ENCODE peak calls at places on chromosome 3, in seven cellular contexts. F is B cell, K is cardiac fibroblast, R is endothelial cell, D is MCF 10A, A is bronchial epithelial cell, Q is neural progenitor cell. B is an unnamed sample.

GRCh38 chr3:149567307-149567861 is 90.4 kb downstream of the WWTR1 start:
- DNase-seq in R (no peak), A (no peak), D (no peak), F (no peak), K (no peak), Q (no peak), B (no peak)

GRCh38 chr3:146092230-146092629 is 68.8 kb downstream of the PLOD2 start:
- DNase-seq in A (peak), F (no peak), D (no peak), Q (no peak), R (no peak), K (peak), B (no peak)

GRCh38 chr3:180926526-180926925 is 14.1 kb downstream of the FXR1 start:
- DNase-seq in D (no peak), R (no peak), K (no peak), F (no peak), A (no peak), Q (no peak), B (no peak)

GRCh38 chr3:52520716-52521487 is 12.8 kb downstream of the NT5DC2 start:
- DNase-seq in A (no peak), D (no peak), K (no peak), Q (no peak), F (peak), R (no peak), B (peak)

GRCh38 chr3:101964861-101965260 is 115.5 kb downstream of the NFKBIZ start:
- DNase-seq in F (no peak), R (no peak), K (peak), D (peak), A (peak), Q (peak), B (no peak)

GRCh38 chr3:108159865-108160264 is 62.4 kb downstream of the IFT57 start:
- DNase-seq in A (peak), F (no peak), D (no peak), R (no peak), K (peak), Q (no peak), B (no peak)

GRCh38 chr3:186953011-186953487 is 22.7 kb downstream of the ST6GAL1 start:
- DNase-seq in Q (no peak), A (peak), F (no peak), K (peak), R (no peak), D (no peak), B (no peak)

GRCh38 chr3:62109534-62109933 is 263.8 kb downstream of the FEZF2 start:
- DNase-seq in D (peak), R (no peak), K (peak), F (no peak), A (peak), Q (no peak), B (no peak)

GRCh38 chr3:125151437-125151806 is 61.1 kb downstream of the SLC12A8 start:
- DNase-seq in F (no peak), D (no peak), K (no peak), R (no peak), A (no peak), Q (no peak), B (no peak)

GRCh38 chr3:16824085-16824696 is 60.6 kb upstream of the PLCL2 start:
- DNase-seq in A (no peak), D (no peak), K (no peak), Q (no peak), F (peak), R (no peak), B (no peak)

GRCh38 chr3:150170843-150171513 is 200.3 kb upstream of the PFN2 start:
- DNase-seq in K (no peak), R (no peak), Q (no peak), F (no peak), D (no peak), A (no peak), B (no peak)

GRCh38 chr3:129625071-129625874 is 18.8 kb upstream of the PLXND1 start:
- DNase-seq in D (peak), F (peak), Q (no peak), R (no peak), A (no peak), K (peak), B (peak)

GRCh38 chr3:171963546-171963945 is 75.8 kb upstream of the FNDC3B start:
- DNase-seq in Q (no peak), K (no peak), F (no peak), A (no peak), D (no peak), R (no peak), B (no peak)

GRCh38 chr3:130705501-130705900 is 41.1 kb downstream of the PIK3R4 start:
- DNase-seq in K (no peak), F (no peak), A (peak), R (no peak), Q (no peak), D (no peak), B (no peak)

GRCh38 chr3:31077826-31078225 is 183.4 kb upstream of the GADL1 start:
- DNase-seq in D (no peak), R (no peak), K (peak), Q (no peak), F (no peak), A (peak), B (no peak)

GRCh38 chr3:117285721-117286120 is 576.1 kb downstream of the TUSC7 start:
- DNase-seq in F (no peak), Q (no peak), K (no peak), D (no peak), A (no peak), R (no peak), B (no peak)

GRCh38 chr3:38916706-38917105 is 100.7 kb upstream of the SCN10A start:
- DNase-seq in A (peak), R (no peak), Q (no peak), K (peak), F (no peak), D (no peak), B (no peak)

GRCh38 chr3:102025568-102025967 is 176.3 kb downstream of the NFKBIZ start:
- DNase-seq in R (no peak), Q (no peak), K (no peak), D (no peak), A (no peak), F (no peak), B (no peak)

GRCh38 chr3:52041118-52041847 is 15.1 kb downstream of the DUSP7 start:
- DNase-seq in A (no peak), R (no peak), D (no peak), F (no peak), Q (peak), K (no peak), B (peak)

DNA sequence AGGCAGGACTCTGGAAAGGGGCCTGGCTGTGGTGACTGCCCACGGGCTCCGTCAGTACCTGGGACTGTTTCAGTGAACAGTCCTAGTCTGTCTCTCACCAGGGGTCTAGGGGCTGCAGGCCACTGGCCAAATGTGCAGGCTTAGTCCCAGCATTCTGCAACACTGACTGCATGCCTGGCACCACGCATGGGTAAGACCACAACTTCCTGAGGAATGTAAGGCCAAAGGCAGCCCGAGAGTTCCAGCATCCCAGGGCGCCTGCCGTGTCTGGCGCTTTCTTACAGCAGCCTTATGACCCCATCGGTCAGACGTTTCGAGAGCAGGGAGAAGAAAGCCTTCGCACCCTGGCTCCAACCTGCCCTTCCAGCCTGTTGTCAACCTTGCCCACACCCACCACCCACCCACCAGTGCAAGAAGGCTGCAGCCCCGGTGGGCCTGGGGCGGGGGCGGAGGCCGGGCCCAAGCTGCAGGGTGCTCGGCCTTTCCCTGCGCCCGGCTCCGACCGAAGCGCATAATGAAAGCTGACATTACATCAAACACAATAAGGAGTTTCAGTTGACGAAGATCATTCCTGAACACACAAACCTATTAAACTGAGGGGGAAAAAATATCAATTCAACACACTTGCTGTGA is 29.5 kb upstream of the TMEM115 start:
- DNase-seq in R (no peak), D (no peak), Q (no peak), A (no peak), K (no peak), F (no peak), B (no peak)
- TF ChIP-seq CTCF in R (no peak), D (no peak), Q (no peak), A (no peak), K (no peak), F (no peak), B (no peak)

GRCh38 chr3:43689766-43690399 is 855 bp upstream of the ABHD5 start:
- DNase-seq in F (no peak), D (peak), R (no peak), A (peak), Q (no peak), K (no peak), B (no peak)

GRCh38 chr3:43692085-43692484 is 1.3 kb downstream of the ABHD5 start:
- DNase-seq in A (peak), K (no peak), D (peak), R (no peak), Q (no peak), F (no peak), B (no peak)

GRCh38 chr3:43689166-43689565 is 1.6 kb upstream of the ABHD5 start:
- DNase-seq in K (no peak), A (no peak), Q (no peak), D (no peak), R (no peak), F (no peak), B (no peak)

GRCh38 chr3:43691120-43692002 is 623 bp downstream of the ABHD5 start:
- DNase-seq in R (peak), A (peak), D (peak), F (no peak), Q (peak), K (no peak), B (peak)

GRCh38 chr3:43690400-43691119 is at the start of gene ABHD5:
- DNase-seq in K (peak), D (peak), R (peak), F (peak), A (peak), Q (peak), B (peak)
- TF ChIP-seq CTCF in K (peak), D (peak), R (peak), F (peak), A (peak), Q (peak), B (peak)

GRCh38 chr3:137349949-137350348 is 392.2 kb downstream of the IL20RB start:
- DNase-seq in R (no peak), K (no peak), A (no peak), F (no peak), D (no peak), Q (no peak), B (no peak)

GRCh38 chr3:137343283-137343682 is 385.5 kb downstream of the IL20RB start:
- DNase-seq in A (no peak), Q (no peak), R (no peak), K (no peak), F (no peak), D (no peak), B (no peak)

GRCh38 chr3:137347817-137348368 is 390.1 kb downstream of the IL20RB start:
- DNase-seq in A (no peak), R (no peak), Q (peak), F (no peak), D (no peak), K (no peak), B (no peak)

GRCh38 chr3:137347132-137347531 is 389.3 kb downstream of the IL20RB start:
- DNase-seq in Q (no peak), R (no peak), A (no peak), F (no peak), D (no peak), K (no peak), B (no peak)
- TF ChIP-seq CTCF in Q (peak), R (no peak), A (no peak), F (no peak), D (no peak), K (no peak), B (no peak)

GRCh38 chr3:4885322-4885721 is 93.9 kb upstream of the BHLHE40 start:
- DNase-seq in R (no peak), D (no peak), Q (no peak), A (no peak), K (peak), F (no peak), B (no peak)

GRCh38 chr3:4887177-4887576 is 92.1 kb upstream of the BHLHE40 start:
- DNase-seq in R (no peak), K (no peak), A (peak), Q (no peak), D (no peak), F (no peak), B (no peak)

GRCh38 chr3:4886448-4886847 is 92.8 kb upstream of the BHLHE40 start:
- DNase-seq in K (no peak), A (no peak), Q (no peak), F (no peak), R (no peak), D (no peak), B (no peak)

GRCh38 chr3:4889896-4890295 is 89.3 kb upstream of the BHLHE40 start:
- DNase-seq in Q (no peak), R (no peak), A (no peak), F (no peak), K (peak), D (no peak), B (no peak)

DNA sequence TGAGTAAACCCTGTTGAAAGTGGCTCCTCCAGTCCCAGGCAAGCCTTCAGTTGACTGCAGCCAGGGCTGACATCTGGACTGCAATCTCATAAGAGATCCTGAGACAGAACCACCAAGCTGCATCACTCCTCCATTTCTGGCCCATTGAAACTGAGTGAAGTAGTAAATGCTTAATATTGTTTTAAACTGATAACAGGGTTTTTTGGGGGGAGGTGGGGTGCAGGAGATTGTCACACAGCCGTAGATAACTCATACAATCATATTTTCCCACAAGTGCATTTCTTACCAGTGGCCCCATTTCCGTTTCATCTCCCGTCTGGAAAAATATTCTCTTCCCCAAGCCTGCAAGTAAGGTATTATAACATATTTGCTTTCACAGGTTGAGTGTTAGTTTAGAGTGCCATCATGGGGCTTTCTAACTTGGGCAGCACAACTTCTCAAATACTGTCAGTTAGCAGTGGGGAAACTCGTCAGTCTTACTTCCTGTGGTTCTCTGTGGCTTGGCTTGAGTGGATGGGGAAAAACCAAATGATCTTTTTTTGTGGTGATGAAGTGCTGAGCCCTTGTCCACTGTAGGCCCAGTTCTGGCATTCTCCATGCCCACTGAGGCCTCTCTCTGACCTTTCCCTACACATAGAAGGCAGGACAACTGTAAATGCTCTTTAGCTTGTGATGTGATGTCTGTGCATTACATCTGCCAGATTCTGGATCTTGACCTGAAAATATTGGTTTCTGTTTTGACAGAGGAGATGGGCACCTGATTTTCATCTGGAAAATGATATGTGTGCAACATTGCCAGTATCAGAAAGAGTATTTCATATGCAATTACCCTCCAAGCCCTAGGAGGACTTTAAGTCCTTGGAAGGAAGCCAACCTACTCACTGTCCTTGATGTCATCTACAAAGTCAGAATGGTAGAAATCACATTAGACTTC is 90.1 kb upstream of the BHLHE40 start:
- DNase-seq in K (peak), Q (no peak), F (no peak), R (no peak), D (no peak), A (no peak), B (no peak)
- TF ChIP-seq CTCF in K (no peak), Q (no peak), F (no peak), R (no peak), D (no peak), A (no peak), B (no peak)